ENCODE peak calls at places on chromosome 22, in six cellular contexts. L is BE2C, K is astrocyte of the cerebellum, O is GM12864, J is OCI-LY7, P is epithelial cell of esophagus. W is an unnamed sample.

GRCh38 chr22:19497245-19497644 is 17.5 kb downstream of the CDC45 start:
- DNase-seq in P (peak; percentile 93), O (no peak), J (no peak), L (peak; percentile 54), K (peak; percentile 35), W (peak; percentile 76)

GRCh38 chr22:50473088-50473487 is 1.7 kb downstream of the SBF1 start:
- DNase-seq in K (no peak), P (peak; percentile 42), J (peak; percentile 85), L (no peak), O (no peak), W (no peak)

GRCh38 chr22:44026630-44027511 is 2.8 kb downstream of the PARVB start:
- DNase-seq in O (peak; percentile 93), K (no peak), J (peak; percentile 79), P (no peak), L (no peak), W (no peak)

GRCh38 chr22:50576070-50576469 is 2.2 kb downstream of the CPT1B start:
- DNase-seq in L (peak; percentile 74), O (no peak), J (no peak), K (peak; percentile 19), P (peak; percentile 67), W (no peak)

GRCh38 chr22:42169055-42169469 is 38.5 kb upstream of the CYP2D6 start:
- DNase-seq in P (peak; percentile 45), O (peak; percentile 48), L (peak; percentile 84), K (peak; percentile 68), J (peak; percentile 81), W (no peak)

GRCh38 chr22:31211862-31212730 is at the start of gene LIMK2:
- DNase-seq in K (peak; percentile 45), O (peak; percentile 64), P (peak; percentile 91), L (peak; percentile 98), J (peak; percentile 96), W (peak; percentile 71)

GRCh38 chr22:27827586-27828213 is 26.1 kb upstream of the MN1 start:
- DNase-seq in L (no peak), K (no peak), J (no peak), O (no peak), P (no peak), W (no peak)

GRCh38 chr22:49658902-49659280 is 168.8 kb downstream of the BRD1 start:
- DNase-seq in L (no peak), J (no peak), K (no peak), O (no peak), P (no peak), W (no peak)

GRCh38 chr22:19628038-19628776 is 86.1 kb upstream of the SEPTIN5 start:
- DNase-seq in K (no peak), J (no peak), L (no peak), O (no peak), P (no peak), W (no peak)

GRCh38 chr22:24214467-24215285 is 30.2 kb downstream of the GGT5 start:
- DNase-seq in J (no peak), K (no peak), O (no peak), P (no peak), L (no peak), W (no peak)
- TF ChIP-seq CTCF in J (no peak), K (no peak), O (no peak), P (no peak), L (no peak), W (no peak)

DNA sequence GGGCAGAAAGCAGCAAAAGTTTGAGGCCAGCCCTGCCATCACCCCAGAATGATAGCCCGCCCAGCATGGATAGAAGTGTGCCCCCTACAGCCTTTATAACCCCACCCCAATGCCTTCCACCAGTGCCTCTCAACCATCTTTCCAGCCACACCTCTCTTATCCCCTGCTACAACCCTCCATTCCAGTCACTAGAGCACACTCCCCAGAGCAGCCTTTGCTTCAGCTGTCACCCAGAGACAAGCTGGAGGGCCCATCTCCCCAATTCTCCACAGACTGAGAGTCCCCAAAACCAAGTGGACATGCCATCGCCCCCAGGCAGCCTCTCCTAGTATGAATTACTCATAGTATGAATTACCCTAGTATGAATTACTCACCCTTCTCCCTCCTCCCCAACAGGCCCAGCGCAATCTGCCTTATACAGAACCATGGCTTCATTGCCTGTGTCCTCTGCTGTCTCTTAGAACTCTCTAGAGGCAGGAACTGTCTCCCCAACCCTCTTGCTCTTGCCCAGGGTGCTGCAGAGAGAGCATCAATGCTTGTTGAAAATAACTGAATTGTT is 24.9 kb downstream of the MYH9 start:
- DNase-seq in O (no peak), J (no peak), L (no peak), K (no peak), P (peak; percentile 74), W (peak; percentile 72)
- TF ChIP-seq CTCF in O (no peak), J (no peak), L (no peak), K (no peak), P (no peak), W (no peak)

GRCh38 chr22:38843201-38843715 is 570 bp downstream of the NPTXR start:
- DNase-seq in L (peak; percentile 87), O (no peak), P (peak; percentile 63), K (no peak), J (no peak), W (peak; percentile 77)
- TF ChIP-seq CTCF in L (peak; percentile 31), O (peak; percentile 19), P (peak; percentile 14), K (peak; percentile 13), J (no peak), W (peak; percentile 19)

DNA sequence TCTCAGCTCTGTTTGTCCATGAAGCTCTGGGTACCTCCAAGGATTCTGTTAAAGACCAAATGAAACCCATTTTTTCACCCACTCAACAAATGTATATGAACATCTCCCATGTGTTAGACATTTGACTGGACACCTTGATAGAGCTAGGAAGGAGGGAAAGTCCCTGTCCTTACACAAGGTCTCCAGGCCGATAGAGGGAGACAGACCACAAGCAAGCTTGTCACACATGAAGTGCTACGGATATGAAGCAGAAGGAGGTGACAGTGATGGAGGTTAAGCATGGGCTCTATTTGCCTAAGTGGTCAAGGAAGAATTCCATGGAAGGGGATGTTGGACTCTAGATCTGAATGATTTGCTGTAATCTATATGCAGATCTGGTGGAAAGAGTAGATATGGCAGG is 138.5 kb downstream of the MYO18B start:
- DNase-seq in O (no peak), L (no peak), J (peak; percentile 11), K (no peak), P (no peak), W (no peak)
- TF ChIP-seq CTCF in O (peak; percentile 68), L (no peak), J (peak; percentile 55), K (no peak), P (no peak), W (no peak)

GRCh38 chr22:48489551-48490512 is 1337.8 kb downstream of the BRD1 start:
- DNase-seq in K (no peak), O (no peak), J (no peak), P (no peak), L (no peak), W (peak; percentile 12)

GRCh38 chr22:48488611-48489456 is 1338.8 kb downstream of the BRD1 start:
- DNase-seq in P (no peak), K (no peak), L (no peak), J (no peak), O (no peak), W (no peak)

GRCh38 chr22:48491451-48491941 is 1336.2 kb downstream of the BRD1 start:
- DNase-seq in K (no peak), O (no peak), L (no peak), J (no peak), P (no peak), W (no peak)

GRCh38 chr22:48492371-48493320 is 1335.0 kb downstream of the BRD1 start:
- DNase-seq in O (peak; percentile 22), K (peak; percentile 76), L (peak; percentile 45), P (peak; percentile 62), J (peak; percentile 74), W (peak; percentile 54)

GRCh38 chr22:48490513-48491411 is 1336.9 kb downstream of the BRD1 start:
- DNase-seq in K (no peak), P (no peak), J (no peak), O (no peak), L (no peak), W (no peak)
- TF ChIP-seq CTCF in K (no peak), P (no peak), J (no peak), O (no peak), L (no peak), W (no peak)

GRCh38 chr22:22408731-22409696 is 99.5 kb downstream of the ZNF280B start:
- DNase-seq in P (peak; percentile 27), J (peak; percentile 87), K (no peak), L (peak; percentile 38), O (no peak), W (no peak)
- TF ChIP-seq CTCF in P (peak; percentile 52), J (peak; percentile 85), K (peak; percentile 47), L (peak; percentile 73), O (peak; percentile 77), W (peak; percentile 50)

GRCh38 chr22:38467904-38468760 is at the start of gene KDELR3:
- DNase-seq in L (peak; percentile 63), K (no peak), J (no peak), O (no peak), P (peak; percentile 82), W (peak; percentile 78)
- TF ChIP-seq CTCF in L (peak; percentile 23), K (peak; percentile 42), J (peak; percentile 44), O (peak; percentile 28), P (no peak), W (no peak)

GRCh38 chr22:38299758-38300157 is 17.5 kb downstream of the CSNK1E start:
- DNase-seq in O (no peak), K (no peak), P (no peak), L (no peak), J (no peak), W (no peak)

GRCh38 chr22:38299001-38299651 is 18.1 kb downstream of the CSNK1E start:
- DNase-seq in J (no peak), P (peak; percentile 86), O (no peak), L (no peak), K (no peak), W (no peak)

GRCh38 chr22:38300197-38300945 is 16.9 kb downstream of the CSNK1E start:
- DNase-seq in J (no peak), P (peak; percentile 50), O (no peak), K (no peak), L (no peak), W (no peak)

GRCh38 chr22:38296372-38296771 is 20.9 kb downstream of the CSNK1E start:
- DNase-seq in L (no peak), K (no peak), O (no peak), J (no peak), P (no peak), W (peak; percentile 18)

DNA sequence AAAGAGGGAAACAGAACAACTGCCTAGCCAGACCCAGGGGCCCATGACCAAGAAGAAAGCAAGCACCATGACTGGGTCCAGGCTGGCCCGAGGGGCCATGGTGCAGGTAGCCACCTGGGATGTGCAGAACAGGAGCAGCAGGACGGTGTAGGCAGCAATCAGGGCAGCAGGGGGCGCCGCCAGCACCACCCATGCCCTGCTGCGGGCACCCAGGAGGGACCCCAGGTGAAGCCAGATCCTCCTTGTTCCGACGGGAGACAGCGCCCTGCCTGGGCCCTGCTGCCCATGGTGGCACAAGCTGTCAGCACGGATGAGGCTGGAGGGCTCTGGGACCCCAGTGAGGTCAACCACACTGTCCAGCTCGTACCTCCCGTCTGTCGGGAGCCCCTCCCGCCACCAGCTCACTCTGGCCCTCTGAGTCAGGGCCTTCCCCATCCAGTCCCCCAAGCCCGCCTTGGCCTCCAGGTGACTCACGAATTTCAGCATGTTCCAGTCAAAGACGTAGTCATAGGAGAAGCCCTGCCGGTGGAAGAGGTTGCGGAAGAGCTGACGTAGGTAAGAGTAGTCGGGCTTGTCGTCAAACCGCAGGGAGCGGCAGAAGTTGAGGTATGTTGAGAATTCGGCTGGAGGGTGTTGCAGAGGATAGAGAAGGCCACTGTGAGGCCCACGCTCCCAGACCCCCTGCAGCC is 18.8 kb downstream of the CSNK1E start:
- DNase-seq in K (peak; percentile 98), P (peak; percentile 100), J (peak; percentile 53), L (peak; percentile 51), O (no peak), W (no peak)
- TF ChIP-seq CTCF in K (peak; percentile 46), P (peak; percentile 18), J (peak; percentile 77), L (peak; percentile 57), O (peak; percentile 78), W (peak; percentile 24)

W was measured in foreskin fibroblast.